ENCODE peak calls at places on chromosomes 7 and 10, in seven cellular contexts. F is fibroblast of lung, H is PC-3, S is SK-N-SH, X is IMR-90, W is Karpas-422, R is HCT116. Y is an unnamed sample.

GRCh38 chr10:62459072-62459471 is 84.9 kb downstream of the ZNF365 start:
- DNase-seq in F (peak), H (peak), S (no peak), X (peak), W (no peak), R (no peak), Y (no peak)

GRCh38 chr7:29102554-29103151 is 43.7 kb downstream of the CPVL start:
- DNase-seq in F (peak), H (peak), S (peak), X (peak), W (peak), R (peak), Y (peak)

GRCh38 chr7:148747274-148747673 is 48.6 kb downstream of the CUL1 start:
- DNase-seq in F (no peak), H (no peak), S (no peak), X (no peak), W (no peak), R (no peak), Y (no peak)

GRCh38 chr10:119776536-119776935 is 50.7 kb downstream of the INPP5F start:
- DNase-seq in F (peak), H (peak), S (no peak), X (peak), W (no peak), R (no peak), Y (no peak)

GRCh38 chr7:112383671-112384417 is 66.4 kb upstream of the IFRD1 start:
- DNase-seq in F (peak), H (peak), S (no peak), X (no peak), W (peak), R (no peak), Y (no peak)

GRCh38 chr10:131971591-131971990 is 10.1 kb downstream of the BNIP3 start:
- DNase-seq in F (no peak), H (no peak), S (no peak), X (no peak), W (no peak), R (no peak), Y (no peak)

GRCh38 chr10:7587865-7588188 is 78.9 kb downstream of the ITIH5 start:
- DNase-seq in F (no peak), H (no peak), S (no peak), X (no peak), W (no peak), R (no peak), Y (no peak)

GRCh38 chr10:113438660-113439059 is 114.2 kb upstream of the HABP2 start:
- DNase-seq in F (no peak), H (peak), S (no peak), X (peak), W (no peak), R (no peak), Y (no peak)

GRCh38 chr10:104117839-104118323 is 4.1 kb upstream of the SFR1 start:
- DNase-seq in F (peak), H (peak), S (no peak), X (peak), W (no peak), R (peak), Y (no peak)

GRCh38 chr10:108375691-108376090 is 1211.2 kb upstream of the SORCS1 start:
- DNase-seq in F (peak), H (no peak), S (no peak), X (no peak), W (no peak), R (no peak), Y (no peak)

GRCh38 chr10:13615650-13616049 is 28.9 kb downstream of the PRPF18 start:
- DNase-seq in F (no peak), H (no peak), S (no peak), X (no peak), W (no peak), R (no peak), Y (no peak)
- H3K27ac ChIP-seq in F (peak), H (no peak), S (peak), X (peak), W (no peak), R (no peak), Y (no peak)

DNA sequence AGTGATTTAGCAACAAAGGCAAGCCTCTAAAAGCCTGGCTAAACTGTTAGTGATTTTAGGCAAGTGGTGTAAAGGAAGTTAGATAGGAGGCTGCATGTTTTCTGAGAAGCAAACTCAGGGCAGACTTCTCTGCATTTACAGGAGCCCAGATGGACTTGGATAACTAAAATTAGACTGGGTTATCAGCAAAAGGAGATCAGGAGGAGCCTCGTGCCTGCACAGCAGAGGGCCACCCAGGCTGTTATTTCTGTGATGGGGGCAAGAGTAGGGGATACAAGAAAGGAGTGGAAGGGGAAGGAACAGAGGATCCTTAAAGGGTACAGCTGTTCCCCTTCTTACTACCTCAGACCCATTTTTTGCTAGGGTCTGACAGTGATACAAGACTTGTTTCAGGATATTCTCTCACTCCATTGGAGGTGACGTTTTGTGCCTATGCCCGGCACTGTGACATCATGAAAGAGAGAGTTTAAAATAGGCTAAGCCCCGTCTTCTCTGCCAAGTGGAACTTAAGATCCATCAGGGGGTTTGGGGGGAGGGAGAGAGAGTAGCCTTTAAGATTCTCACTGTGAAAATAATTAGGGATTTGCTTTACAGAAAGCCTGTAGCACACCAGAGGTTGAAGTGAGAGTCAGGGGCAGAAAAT is 49.5 kb upstream of the PDCD4 start:
- DNase-seq in F (no peak), H (no peak), S (no peak), X (no peak), W (no peak), R (no peak), Y (no peak)
- H3K9ac ChIP-seq in F (no peak), H (no peak), S (no peak), X (no peak), W (no peak), R (no peak), Y (peak)

GRCh38 chr10:75708060-75708459 is 276.6 kb downstream of the LRMDA start:
- DNase-seq in F (no peak), H (no peak), S (no peak), X (no peak), W (no peak), R (no peak), Y (no peak)
- H3K27ac ChIP-seq in F (no peak), H (no peak), S (no peak), X (no peak), W (no peak), R (no peak), Y (no peak)

GRCh38 chr7:11355571-11355970 is 381.9 kb downstream of the PHF14 start:
- DNase-seq in F (no peak), H (no peak), S (no peak), X (no peak), W (no peak), R (no peak), Y (no peak)
- H3K9ac ChIP-seq in F (no peak), H (no peak), S (no peak), X (no peak), W (no peak), R (no peak), Y (no peak)

Y was measured in colonic mucosa.